ENCODE peak calls at places on chromosomes 4 and X, in six cellular contexts. D, F, S, O, X and Q are unnamed samples.

GRCh38 chr4:1099270-1099669 is 14.1 kb downstream of the RNF212 start:
- DNase-seq in D (no peak), F (no peak), S (no peak), O (no peak), X (no peak), Q (no peak)

GRCh38 chr4:48772568-48772967 is 7.5 kb downstream of the FRYL start:
- DNase-seq in D (no peak), F (no peak), S (no peak), O (no peak), X (no peak), Q (no peak)

GRCh38 chrX:30275498-30275897 is 28.6 kb downstream of the MAGEB1 start:
- DNase-seq in D (peak; percentile 55), F (peak; percentile 1), S (peak; percentile 10), O (no peak), X (no peak), Q (peak; percentile 22)

GRCh38 chrX:108022491-108023089 is 22.3 kb upstream of the VSIG1 start:
- DNase-seq in D (no peak), F (peak; percentile 70), S (no peak), O (no peak), X (no peak), Q (no peak)

GRCh38 chr4:16598241-16599224 is 299.9 kb downstream of the LDB2 start:
- DNase-seq in D (peak; percentile 22), F (peak; percentile 46), S (no peak), O (no peak), X (peak; percentile 2), Q (peak; percentile 8)

GRCh38 chr4:45324381-45325111 is 598.2 kb upstream of the GNPDA2 start:
- DNase-seq in D (no peak), F (no peak), S (no peak), O (no peak), X (no peak), Q (no peak)

GRCh38 chr4:23232987-23233386 is 540.2 kb downstream of the GBA3 start:
- DNase-seq in D (no peak), F (no peak), S (no peak), O (no peak), X (no peak), Q (no peak)

GRCh38 chr4:85591361-85592098 is 116.6 kb downstream of the ARHGAP24 start:
- DNase-seq in D (peak; percentile 4), F (no peak), S (no peak), O (no peak), X (no peak), Q (no peak)

GRCh38 chrX:98071331-98071730 is 1187.6 kb downstream of the RPA4 start:
- DNase-seq in D (no peak), F (no peak), S (no peak), O (no peak), X (no peak), Q (no peak)

GRCh38 chr4:138235419-138235952 is 6.7 kb downstream of the SLC7A11 start:
- DNase-seq in D (peak; percentile 90), F (peak; percentile 96), S (peak; percentile 29), O (no peak), X (no peak), Q (peak; percentile 41)

GRCh38 chrX:37993857-37994619 is 12.3 kb upstream of the SYTL5 start:
- DNase-seq in D (peak; percentile 13), F (no peak), S (peak; percentile 11), O (peak; percentile 30), X (peak; percentile 19), Q (peak; percentile 8)

GRCh38 chrX:139204903-139205667 is 325.5 kb upstream of the F9 start:
- DNase-seq in D (peak; percentile 14), F (no peak), S (peak; percentile 62), O (no peak), X (no peak), Q (no peak)

GRCh38 chr4:99447513-99447912 is 12.4 kb upstream of the ADH7 start:
- DNase-seq in D (no peak), F (no peak), S (no peak), O (no peak), X (no peak), Q (no peak)

GRCh38 chr4:48360285-48360965 is 19.1 kb downstream of the SLAIN2 start:
- DNase-seq in D (no peak), F (no peak), S (no peak), O (no peak), X (no peak), Q (no peak)

GRCh38 chr4:83876047-83876446 is 340.1 kb downstream of the GPAT3 start:
- DNase-seq in D (no peak), F (no peak), S (no peak), O (no peak), X (no peak), Q (no peak)

GRCh38 chrX:30577362-30577961 is at the start of gene TASL:
- DNase-seq in D (no peak), F (no peak), S (no peak), O (peak; percentile 94), X (no peak), Q (peak; percentile 92)

GRCh38 chr4:15344041-15344440 is 83.8 kb upstream of the C1QTNF7 start:
- DNase-seq in D (no peak), F (no peak), S (no peak), O (no peak), X (no peak), Q (no peak)

GRCh38 chr4:38310446-38311043 is 350.3 kb downstream of the PTTG2 start:
- DNase-seq in D (no peak), F (no peak), S (no peak), O (peak; percentile 97), X (no peak), Q (no peak)

GRCh38 chrX:88603237-88603636 is 143.8 kb upstream of the CPXCR1 start:
- DNase-seq in D (no peak), F (no peak), S (no peak), O (no peak), X (no peak), Q (no peak)

GRCh38 chrX:88605222-88605583 is 141.8 kb upstream of the CPXCR1 start:
- DNase-seq in D (no peak), F (no peak), S (no peak), O (no peak), X (no peak), Q (no peak)

GRCh38 chrX:88604433-88605221 is 142.4 kb upstream of the CPXCR1 start:
- DNase-seq in D (peak; percentile 32), F (peak; percentile 66), S (no peak), O (no peak), X (peak; percentile 96), Q (no peak)
- TF ChIP-seq POLR2A in D (no peak), F (no peak), S (no peak), O (no peak), X (peak; percentile 73), Q (no peak)

GRCh38 chr4:113146876-113147358 is 97.5 kb downstream of the ANK2 start:
- DNase-seq in D (no peak), F (peak; percentile 5), S (no peak), O (peak; percentile 16), X (peak; percentile 73), Q (no peak)

GRCh38 chr4:113145519-113146291 is 96.3 kb downstream of the ANK2 start:
- DNase-seq in D (no peak), F (no peak), S (no peak), O (no peak), X (peak; percentile 85), Q (no peak)

GRCh38 chr4:113145147-113145518 is 95.7 kb downstream of the ANK2 start:
- DNase-seq in D (no peak), F (no peak), S (no peak), O (no peak), X (no peak), Q (no peak)

GRCh38 chr4:113141901-113142346 is 92.5 kb downstream of the ANK2 start:
- DNase-seq in D (peak; percentile 30), F (no peak), S (no peak), O (no peak), X (peak; percentile 98), Q (no peak)

GRCh38 chr4:113142351-113142750 is 92.9 kb downstream of the ANK2 start:
- DNase-seq in D (no peak), F (no peak), S (no peak), O (no peak), X (no peak), Q (no peak)
- TF ChIP-seq MAX in D (no peak), F (no peak), S (no peak), O (no peak), X (no peak), Q (no peak)

DNA sequence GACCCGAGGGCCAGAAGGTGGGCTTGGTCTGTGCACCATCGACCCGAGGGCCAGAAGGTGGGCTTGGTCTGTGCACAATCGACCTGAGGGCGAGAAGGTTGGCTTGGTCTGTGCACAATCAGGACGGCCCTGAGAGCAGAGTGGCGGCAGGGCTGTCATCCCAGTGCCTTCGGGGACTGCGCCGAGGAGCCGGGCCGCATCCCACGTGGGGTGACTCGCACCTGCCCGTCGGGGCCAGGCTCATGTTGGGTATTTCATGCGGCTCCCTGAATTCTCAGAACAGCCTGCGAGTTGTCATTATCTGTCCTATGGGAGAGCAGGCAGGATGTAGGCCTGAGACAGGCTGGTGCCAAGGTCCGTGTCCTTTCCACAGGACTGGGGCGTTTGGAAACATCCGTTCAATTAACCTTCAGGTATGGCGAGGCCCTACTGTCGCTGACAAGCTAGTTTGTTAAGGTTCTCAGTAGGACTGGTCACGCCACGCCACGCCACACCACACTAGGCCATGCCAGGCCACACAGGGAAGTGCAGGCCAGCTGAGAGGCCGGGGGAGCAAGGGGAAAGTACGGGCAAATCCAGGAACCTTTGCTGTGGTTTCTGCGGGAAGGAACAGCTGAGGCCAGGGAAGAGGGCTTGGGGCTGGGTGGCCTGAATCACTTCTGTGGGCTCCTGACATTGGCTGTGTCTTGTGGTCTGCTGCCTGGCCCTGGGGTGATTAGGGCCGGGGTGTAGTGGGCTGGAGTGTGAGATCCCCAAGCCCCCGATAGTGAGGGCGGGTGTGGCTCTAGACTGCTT is 182.9 kb downstream of the AFAP1 start:
- DNase-seq in D (no peak), F (no peak), S (no peak), O (no peak), X (no peak), Q (no peak)
- TF ChIP-seq MYC in D (no peak), F (no peak), S (no peak), O (no peak), X (no peak), Q (no peak)

DNA sequence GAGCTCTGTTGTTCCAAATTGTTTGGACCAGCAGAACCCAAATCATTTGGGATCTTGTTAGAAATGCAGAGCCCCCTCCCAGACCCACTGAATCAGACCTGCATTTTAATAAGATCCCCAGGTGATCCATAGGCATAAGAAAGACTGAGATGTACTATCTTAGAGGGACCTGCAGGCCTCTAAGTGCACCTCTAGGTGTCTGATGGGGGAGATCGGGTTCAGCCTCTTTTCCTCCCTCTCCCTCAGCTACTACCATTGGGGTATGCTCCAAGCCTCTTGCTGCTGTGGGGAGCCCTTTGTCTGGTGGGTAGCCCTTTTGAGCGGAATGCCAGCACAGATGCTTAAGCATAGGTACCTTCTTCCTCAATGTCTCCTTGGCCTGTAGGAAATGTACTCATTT is 63.8 kb upstream of the RPS6KA3 start:
- DNase-seq in D (no peak), F (no peak), S (no peak), O (no peak), X (no peak), Q (no peak)
- TF ChIP-seq POLR2A in D (no peak), F (no peak), S (no peak), O (no peak), X (no peak), Q (no peak)

DNA sequence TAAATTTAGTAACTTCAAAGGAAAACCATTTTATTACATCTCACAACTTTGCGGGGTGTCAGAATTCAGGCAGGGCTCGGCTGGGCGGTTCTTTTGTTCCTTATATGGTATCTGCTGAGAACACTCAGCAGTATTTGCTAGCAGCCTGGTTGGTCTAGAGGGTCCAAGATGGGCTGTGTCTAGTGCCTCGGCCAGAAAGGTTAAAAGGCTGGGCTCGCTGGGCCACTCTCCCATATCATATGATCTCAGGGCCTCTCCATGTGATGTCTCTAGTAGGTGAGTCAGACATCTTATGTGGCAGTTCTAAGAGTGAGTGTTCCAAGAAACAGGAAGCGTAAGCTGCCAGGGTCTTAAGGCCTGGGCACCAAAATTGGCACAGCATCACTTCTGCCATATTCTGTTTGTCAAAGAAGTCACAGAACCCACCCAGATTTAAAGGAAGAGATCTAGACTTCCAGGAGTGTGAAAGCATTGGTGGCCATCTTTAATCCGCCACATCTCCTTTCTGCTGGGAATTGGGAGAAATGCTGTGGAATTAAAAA is 100.9 kb upstream of the ATP6AP2 start:
- DNase-seq in D (no peak), F (no peak), S (peak; percentile 60), O (no peak), X (no peak), Q (no peak)
- TF ChIP-seq MAX in D (no peak), F (no peak), S (no peak), O (no peak), X (no peak), Q (no peak)